ENCODE peak calls at places on chromosome 1, in six cellular contexts. U is osteoblast, N is dorsolateral prefrontal cortex, T is ovary, D is fibroblast of the aortic adventitia, W is fibroblast of mammary gland. G is an unnamed sample.

GRCh38 chr1:56958526-56958925 is 7.3 kb downstream of the C8B start:
- DNase-seq in U (peak), N (no peak), T (no peak), D (peak), W (peak), G (peak)

GRCh38 chr1:85019989-85020388 is 23.1 kb upstream of the MCOLN2 start:
- DNase-seq in U (peak), N (no peak), T (no peak), D (peak), W (peak), G (peak)

GRCh38 chr1:115364044-115364775 is 26.2 kb upstream of the NGF start:
- DNase-seq in U (peak), N (no peak), T (no peak), D (peak), W (peak), G (peak)

GRCh38 chr1:230379928-230380327 is 46.2 kb downstream of the PGBD5 start:
- DNase-seq in U (peak), N (no peak), T (no peak), D (no peak), W (no peak), G (no peak)

GRCh38 chr1:213287987-213288386 is 236.9 kb downstream of the RPS6KC1 start:
- DNase-seq in U (no peak), N (no peak), T (no peak), D (no peak), W (no peak), G (no peak)

GRCh38 chr1:214816603-214817002 is 213.6 kb downstream of the CENPF start:
- DNase-seq in U (no peak), N (no peak), T (no peak), D (no peak), W (no peak), G (no peak)

GRCh38 chr1:14627608-14628489 is 29.4 kb downstream of the KAZN start:
- DNase-seq in U (no peak), N (no peak), T (no peak), D (peak), W (no peak), G (peak)

GRCh38 chr1:95096218-95096841 is 20.8 kb upstream of the TLCD4 start:
- DNase-seq in U (no peak), N (no peak), T (no peak), D (no peak), W (peak), G (peak)

GRCh38 chr1:233738850-233739249 is 124.9 kb downstream of the KCNK1 start:
- DNase-seq in U (no peak), N (no peak), T (no peak), D (no peak), W (no peak), G (no peak)

GRCh38 chr1:211382714-211383480 is 56.3 kb downstream of the TRAF5 start:
- DNase-seq in U (peak), N (peak), T (peak), D (peak), W (peak), G (peak)

GRCh38 chr1:203153051-203153988 is 22.3 kb downstream of the MYBPH start:
- DNase-seq in U (peak), N (no peak), T (no peak), D (no peak), W (no peak), G (no peak)

GRCh38 chr1:211133393-211133840 is 531 bp downstream of the KCNH1 start:
- DNase-seq in U (peak), N (peak), T (no peak), D (no peak), W (no peak), G (no peak)

GRCh38 chr1:107531065-107531908 is 390.4 kb downstream of the NTNG1 start:
- DNase-seq in U (no peak), N (no peak), T (no peak), D (no peak), W (no peak), G (no peak)
- TF ChIP-seq CTCF in U (no peak), N (no peak), T (no peak), D (no peak), W (no peak), G (no peak)

DNA sequence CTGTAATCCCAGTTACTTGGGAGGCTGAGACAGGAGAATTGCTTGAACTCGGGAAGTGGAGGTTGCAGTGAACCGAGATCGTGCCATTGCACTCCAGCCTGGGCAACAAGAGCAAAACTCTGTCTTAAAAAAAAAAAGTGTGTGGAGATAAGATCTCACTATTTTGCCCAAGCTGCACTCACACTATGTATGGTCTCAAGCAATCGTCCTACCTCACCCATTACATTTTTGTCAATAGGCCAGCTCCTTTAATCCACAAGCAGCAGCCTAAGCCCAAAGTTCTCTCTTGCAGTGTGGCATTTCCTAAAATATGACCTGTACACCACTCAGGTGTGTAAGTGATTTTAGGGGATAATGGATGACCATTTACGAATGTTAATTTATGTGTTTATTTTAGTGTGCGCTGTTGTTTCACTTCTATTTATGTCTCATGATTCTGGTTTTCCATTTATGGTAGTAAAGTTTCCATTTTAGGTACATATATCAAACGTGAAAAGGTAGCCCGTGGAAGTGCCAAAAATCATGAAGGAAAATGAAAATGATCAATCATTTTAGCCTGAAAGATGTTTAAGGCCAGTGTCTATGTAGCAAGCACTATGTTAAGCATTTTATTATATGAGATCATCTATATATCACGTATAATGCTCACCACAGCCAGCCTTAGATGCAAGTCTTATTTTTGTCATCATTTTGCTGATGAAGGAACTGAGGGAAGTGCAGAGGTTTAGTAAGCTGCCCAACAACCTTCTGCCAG is 5.6 kb downstream of the LCK start:
- DNase-seq in U (no peak), N (no peak), T (no peak), D (no peak), W (no peak), G (no peak)
- H3K4me3 ChIP-seq in U (no peak), N (no peak), T (no peak), D (no peak), W (no peak), G (no peak)

DNA sequence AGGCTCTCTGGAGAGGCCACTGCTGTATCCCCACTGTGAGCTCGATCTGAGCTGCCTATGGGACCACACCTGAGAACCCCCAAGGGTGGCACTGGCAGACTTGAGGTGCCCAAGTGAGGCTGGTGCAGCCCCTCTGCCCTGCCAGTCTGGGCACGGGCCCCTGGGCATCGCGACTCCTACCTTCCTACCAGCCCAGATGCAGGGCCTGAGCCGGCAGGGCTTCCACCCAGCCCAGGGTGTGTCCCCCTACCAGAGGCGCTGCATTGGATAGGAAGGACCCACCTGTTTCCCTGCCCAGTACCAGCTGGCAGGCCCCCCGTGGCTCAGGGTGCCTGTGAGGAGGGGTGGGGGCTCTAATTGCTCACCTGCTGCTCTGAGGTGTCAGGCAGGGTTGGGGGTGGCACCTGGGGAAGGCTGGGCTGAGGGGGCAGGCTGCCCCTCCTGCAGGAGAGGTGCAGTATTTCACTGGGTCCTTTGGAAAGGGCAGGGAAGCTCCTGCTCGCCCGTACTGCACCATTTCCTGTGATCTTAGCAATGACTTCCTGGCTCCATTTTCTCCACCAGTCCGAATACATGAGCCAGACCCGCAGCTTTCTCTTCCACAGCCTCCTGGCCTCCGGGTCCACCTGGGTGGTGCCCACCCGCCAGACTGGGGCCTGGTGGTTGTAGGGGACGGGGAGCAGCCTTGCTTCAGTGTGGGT is 11.8 kb downstream of the TP73 start:
- DNase-seq in U (no peak), N (no peak), T (no peak), D (no peak), W (no peak), G (no peak)
- TF ChIP-seq CTCF in U (no peak), N (no peak), T (no peak), D (no peak), W (no peak), G (no peak)

GRCh38 chr1:154866995-154867795 is 2.9 kb downstream of the KCNN3 start:
- DNase-seq in U (peak), N (no peak), T (peak), D (peak), W (peak), G (peak)

GRCh38 chr1:154869351-154870116 is 547 bp downstream of the KCNN3 start:
- DNase-seq in U (peak), N (no peak), T (peak), D (peak), W (peak), G (peak)

GRCh38 chr1:154866257-154866994 is 3.7 kb downstream of the KCNN3 start:
- DNase-seq in U (peak), N (no peak), T (no peak), D (no peak), W (no peak), G (no peak)

GRCh38 chr1:154870117-154870571 is at the start of gene KCNN3:
- DNase-seq in U (peak), N (peak), T (peak), D (peak), W (peak), G (peak)

DNA sequence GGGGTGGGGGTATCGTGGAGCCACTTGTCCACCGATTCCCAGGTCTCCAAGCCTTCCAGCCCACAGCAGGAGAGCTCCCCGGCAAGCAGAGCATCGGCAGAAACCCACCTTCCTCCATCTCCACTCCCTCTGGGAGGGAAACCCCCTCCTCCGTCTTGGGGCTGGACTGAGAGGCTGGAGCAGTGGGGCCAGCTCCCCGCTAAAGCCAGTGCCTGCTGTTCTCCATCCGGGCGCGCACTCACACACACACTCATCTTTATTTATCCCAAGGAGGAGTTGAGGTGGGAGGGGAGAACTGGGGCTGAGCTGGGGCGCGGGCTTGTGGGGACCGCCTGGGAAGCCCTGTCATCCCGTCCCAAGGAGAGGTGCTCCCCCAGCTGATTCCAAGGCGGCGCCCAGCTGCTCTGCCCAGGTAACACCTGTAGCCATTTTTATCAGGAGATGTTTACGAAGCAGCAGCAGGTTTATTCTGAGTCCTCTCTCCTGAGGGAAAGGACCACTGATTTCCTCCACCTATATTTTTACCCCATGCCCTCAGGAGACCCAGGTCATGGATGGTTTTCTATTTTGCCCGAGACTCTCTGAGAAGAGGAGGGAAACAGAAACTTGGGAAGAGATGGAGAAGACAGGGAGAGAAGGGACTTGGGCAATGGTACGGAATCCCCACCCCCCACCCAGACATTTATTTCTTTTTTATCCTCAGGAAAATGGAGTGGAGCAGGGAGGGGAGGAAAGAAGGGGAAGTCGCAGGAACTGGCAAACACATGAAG is 2.1 kb downstream of the KCNN3 start:
- DNase-seq in U (peak), N (no peak), T (no peak), D (no peak), W (no peak), G (no peak)
- H3K4me3 ChIP-seq in U (peak), N (peak), T (peak), D (no peak), W (no peak), G (no peak)

G was measured in foreskin fibroblast.